ENCODE peak calls at places on chromosomes 4 and X, in eight cellular contexts. V, G, M, F, X, P, C and Q are unnamed samples.

GRCh38 chr4:13865871-13866669 is 238.5 kb upstream of the BOD1L1 start:
- DNase-seq in V (peak), G (no peak), M (no peak), F (peak), X (peak), P (no peak), C (peak), Q (no peak)

GRCh38 chr4:8372506-8373070 is 67.9 kb downstream of the ACOX3 start:
- DNase-seq in V (no peak), G (no peak), M (no peak), F (no peak), X (no peak), P (no peak), C (no peak), Q (peak)

GRCh38 chrX:48911407-48912182 is at the start of gene SLC35A2:
- DNase-seq in V (no peak), G (no peak), M (peak), F (peak), X (peak), P (peak), C (peak), Q (peak)

GRCh38 chr4:169933531-169933930 is 92.7 kb downstream of the MFAP3L start:
- DNase-seq in V (no peak), G (no peak), M (no peak), F (no peak), X (no peak), P (no peak), C (no peak), Q (no peak)

GRCh38 chr4:61202100-61202637 is 2.0 kb downstream of the ADGRL3 start:
- DNase-seq in V (no peak), G (no peak), M (peak), F (no peak), X (no peak), P (no peak), C (peak), Q (no peak)

GRCh38 chr4:140266958-140267568 is 106.4 kb upstream of the SCOC start:
- DNase-seq in V (peak), G (peak), M (no peak), F (peak), X (peak), P (no peak), C (peak), Q (no peak)

GRCh38 chrX:136850441-136851175 is 29.9 kb downstream of the RBMX start:
- DNase-seq in V (no peak), G (no peak), M (no peak), F (peak), X (no peak), P (peak), C (peak), Q (no peak)

GRCh38 chrX:130902783-130903613 is at the start of gene ENOX2:
- DNase-seq in V (peak), G (peak), M (peak), F (peak), X (peak), P (peak), C (peak), Q (peak)

GRCh38 chrX:153766098-153766817 is 2.2 kb downstream of the PLXNB3 start:
- DNase-seq in V (peak), G (peak), M (no peak), F (peak), X (peak), P (no peak), C (peak), Q (peak)

GRCh38 chrX:155637714-155638113 is 25.0 kb upstream of the TMLHE start:
- DNase-seq in V (no peak), G (no peak), M (no peak), F (no peak), X (no peak), P (no peak), C (no peak), Q (no peak)

GRCh38 chr4:22090655-22091350 is 142.2 kb upstream of the KCNIP4 start:
- DNase-seq in V (no peak), G (no peak), M (no peak), F (peak), X (no peak), P (no peak), C (peak), Q (no peak)

GRCh38 chr4:33715996-33716395 is 2528.3 kb downstream of the ARAP2 start:
- DNase-seq in V (peak), G (no peak), M (no peak), F (peak), X (no peak), P (no peak), C (peak), Q (no peak)

GRCh38 chr4:57405359-57405758 is 295.2 kb upstream of the IGFBP7 start:
- DNase-seq in V (no peak), G (no peak), M (no peak), F (no peak), X (no peak), P (no peak), C (no peak), Q (no peak)

GRCh38 chr4:98519268-98519993 is 139.0 kb downstream of the TSPAN5 start:
- DNase-seq in V (no peak), G (peak), M (peak), F (peak), X (peak), P (no peak), C (peak), Q (no peak)

GRCh38 chr4:9880411-9881197 is 99.2 kb downstream of the DRD5 start:
- DNase-seq in V (no peak), G (no peak), M (peak), F (peak), X (no peak), P (no peak), C (peak), Q (no peak)

GRCh38 chr4:129950217-129950616 is 854.3 kb downstream of the C4orf33 start:
- DNase-seq in V (no peak), G (no peak), M (no peak), F (no peak), X (no peak), P (no peak), C (no peak), Q (no peak)

GRCh38 chr4:147334478-147334877 is 146.4 kb upstream of the EDNRA start:
- DNase-seq in V (no peak), G (no peak), M (no peak), F (peak), X (peak), P (no peak), C (peak), Q (no peak)

GRCh38 chr4:66667249-66667648 is 878.1 kb downstream of the CENPC start:
- DNase-seq in V (no peak), G (no peak), M (no peak), F (no peak), X (no peak), P (no peak), C (no peak), Q (no peak)

GRCh38 chr4:133588306-133588705 is 439.2 kb downstream of the PCDH10 start:
- DNase-seq in V (no peak), G (no peak), M (no peak), F (no peak), X (no peak), P (no peak), C (no peak), Q (no peak)

GRCh38 chrX:11137543-11138139 is 26.5 kb downstream of the HCCS start:
- DNase-seq in V (peak), G (peak), M (no peak), F (peak), X (peak), P (peak), C (peak), Q (no peak)

GRCh38 chr4:119040711-119041185 is 94.9 kb upstream of the MYOZ2 start:
- DNase-seq in V (peak), G (peak), M (no peak), F (peak), X (peak), P (no peak), C (peak), Q (no peak)

GRCh38 chr4:75598390-75598789 is 31.9 kb downstream of the CDKL2 start:
- DNase-seq in V (no peak), G (peak), M (no peak), F (peak), X (peak), P (peak), C (peak), Q (no peak)

GRCh38 chr4:76950052-76950845 is 697 bp downstream of the SEPTIN11 start:
- DNase-seq in V (no peak), G (no peak), M (peak), F (peak), X (no peak), P (no peak), C (peak), Q (peak)

GRCh38 chrX:108439961-108440696 is 491 bp downstream of the COL4A5 start:
- DNase-seq in V (no peak), G (no peak), M (peak), F (peak), X (peak), P (no peak), C (peak), Q (no peak)

GRCh38 chrX:125132274-125132673 is 187.4 kb upstream of the TEX13C start:
- DNase-seq in V (no peak), G (no peak), M (no peak), F (peak), X (peak), P (no peak), C (peak), Q (no peak)

GRCh38 chrX:115952417-115953092 is 218.0 kb upstream of the AGTR2 start:
- DNase-seq in V (no peak), G (no peak), M (no peak), F (no peak), X (no peak), P (no peak), C (no peak), Q (no peak)

GRCh38 chr4:67714248-67714583 is 13.3 kb upstream of the UBA6 start:
- DNase-seq in V (no peak), G (no peak), M (no peak), F (no peak), X (no peak), P (no peak), C (no peak), Q (no peak)

GRCh38 chr4:44869222-44869882 is 143.0 kb upstream of the GNPDA2 start:
- DNase-seq in V (no peak), G (no peak), M (no peak), F (peak), X (no peak), P (no peak), C (no peak), Q (no peak)

GRCh38 chrX:56233682-56234081 is 1.5 kb downstream of the KLF8 start:
- DNase-seq in V (no peak), G (no peak), M (peak), F (peak), X (no peak), P (no peak), C (peak), Q (peak)

GRCh38 chrX:2266445-2267349 is 234.1 kb downstream of the DHRSX start:
- DNase-seq in V (no peak), G (no peak), M (no peak), F (no peak), X (no peak), P (no peak), C (no peak), Q (no peak)

GRCh38 chr4:42767669-42768068 is 110.8 kb upstream of the ATP8A1 start:
- DNase-seq in V (no peak), G (no peak), M (no peak), F (no peak), X (no peak), P (no peak), C (no peak), Q (no peak)

GRCh38 chr4:37225778-37226177 is 18.8 kb upstream of the NWD2 start:
- DNase-seq in V (no peak), G (no peak), M (no peak), F (no peak), X (no peak), P (no peak), C (no peak), Q (no peak)

GRCh38 chr4:13173974-13174373 is 310.2 kb downstream of the RAB28 start:
- DNase-seq in V (no peak), G (no peak), M (no peak), F (peak), X (no peak), P (no peak), C (peak), Q (no peak)

GRCh38 chr4:133808151-133808550 is 393.4 kb downstream of the PABPC4L start:
- DNase-seq in V (no peak), G (no peak), M (no peak), F (no peak), X (peak), P (no peak), C (no peak), Q (no peak)

GRCh38 chrX:135516376-135516775 is 4.1 kb upstream of the INTS6L start:
- DNase-seq in V (no peak), G (no peak), M (no peak), F (no peak), X (no peak), P (no peak), C (no peak), Q (no peak)

GRCh38 chr4:43234626-43235025 is 342.1 kb downstream of the GRXCR1 start:
- DNase-seq in V (no peak), G (no peak), M (no peak), F (no peak), X (peak), P (no peak), C (peak), Q (no peak)

GRCh38 chr4:89640620-89641366 is 196.2 kb downstream of the SNCA start:
- DNase-seq in V (peak), G (peak), M (peak), F (peak), X (peak), P (no peak), C (peak), Q (peak)

GRCh38 chr4:89641367-89641687 is 195.6 kb downstream of the SNCA start:
- DNase-seq in V (no peak), G (no peak), M (no peak), F (no peak), X (no peak), P (no peak), C (no peak), Q (no peak)

DNA sequence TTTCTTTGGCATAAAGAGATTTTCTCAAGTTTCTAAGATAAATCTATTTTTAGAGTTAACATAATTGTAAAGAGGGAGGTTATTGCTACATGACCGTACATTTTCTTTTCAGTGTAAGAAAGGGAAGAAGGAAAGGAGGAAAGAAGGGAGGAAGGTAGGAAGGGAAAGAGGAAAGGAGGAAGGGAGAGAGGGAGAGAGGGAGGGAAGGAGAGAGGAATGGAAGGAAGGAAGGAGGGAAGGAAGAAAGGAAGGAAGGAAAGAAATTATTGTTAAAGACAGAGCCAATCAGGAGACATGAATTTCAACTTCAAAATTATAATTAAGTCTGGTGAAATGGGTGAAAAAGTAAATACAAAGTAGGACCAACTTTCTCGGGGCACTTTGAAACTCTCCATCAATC is 197.6 kb downstream of the SNCA start:
- DNase-seq in V (no peak), G (no peak), M (no peak), F (no peak), X (no peak), P (no peak), C (no peak), Q (no peak)
- H3K4me3 ChIP-seq in V (no peak), G (no peak), M (no peak), F (no peak), X (no peak), P (no peak), C (no peak), Q (no peak)

GRCh38 chr4:159791334-159791733 is 688.5 kb downstream of the RAPGEF2 start:
- DNase-seq in V (no peak), G (no peak), M (no peak), F (no peak), X (no peak), P (no peak), C (no peak), Q (no peak)
- TF ChIP-seq CTCF in V (no peak), G (no peak), M (no peak), F (no peak), X (no peak), P (no peak), C (no peak), Q (no peak)

DNA sequence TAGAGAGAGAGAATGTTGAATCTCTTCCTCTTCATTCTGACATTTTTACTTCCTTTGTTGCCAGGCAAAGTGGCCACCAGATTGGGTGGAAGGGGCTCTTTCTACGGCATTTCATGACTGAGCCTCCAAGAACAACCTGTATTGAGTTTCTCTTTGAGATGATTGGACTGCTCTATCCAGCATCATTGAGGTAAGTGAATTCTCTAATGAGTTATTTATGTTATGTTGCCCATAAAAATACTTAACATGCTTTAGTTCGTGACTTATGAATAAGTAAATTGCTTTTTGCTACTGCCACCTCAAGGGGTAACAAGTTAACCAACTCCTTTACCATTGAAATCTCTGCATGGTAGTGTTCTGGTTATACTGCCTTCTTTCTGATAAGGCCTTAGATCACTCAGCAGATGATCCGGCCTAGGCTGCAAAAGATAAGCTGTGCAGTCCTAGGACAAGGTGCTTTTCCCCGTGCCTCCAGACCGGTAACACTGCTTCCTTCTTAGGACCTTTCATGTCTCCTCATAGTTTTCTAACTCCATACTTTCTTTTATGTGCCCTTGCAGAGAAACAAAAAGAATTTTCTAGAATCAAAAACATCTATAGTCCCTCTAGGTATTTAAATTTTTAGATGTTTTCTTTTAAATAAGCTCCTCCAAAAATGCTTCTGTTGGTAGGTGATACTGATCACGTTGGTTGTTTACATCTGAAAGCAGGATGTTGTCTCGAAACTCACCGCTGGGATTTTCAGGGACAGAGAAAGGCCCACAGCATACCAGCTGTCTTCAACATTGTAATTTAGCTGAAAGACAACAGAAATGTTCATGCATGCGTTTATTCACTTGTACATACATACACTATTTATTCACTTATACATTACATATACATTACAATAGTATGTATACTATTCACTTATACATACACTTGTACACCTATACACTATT is 157.1 kb upstream of the RBPJ start:
- DNase-seq in V (no peak), G (no peak), M (no peak), F (no peak), X (no peak), P (no peak), C (no peak), Q (no peak)
- H3K4me3 ChIP-seq in V (no peak), G (no peak), M (no peak), F (no peak), X (no peak), P (no peak), C (no peak), Q (no peak)

DNA sequence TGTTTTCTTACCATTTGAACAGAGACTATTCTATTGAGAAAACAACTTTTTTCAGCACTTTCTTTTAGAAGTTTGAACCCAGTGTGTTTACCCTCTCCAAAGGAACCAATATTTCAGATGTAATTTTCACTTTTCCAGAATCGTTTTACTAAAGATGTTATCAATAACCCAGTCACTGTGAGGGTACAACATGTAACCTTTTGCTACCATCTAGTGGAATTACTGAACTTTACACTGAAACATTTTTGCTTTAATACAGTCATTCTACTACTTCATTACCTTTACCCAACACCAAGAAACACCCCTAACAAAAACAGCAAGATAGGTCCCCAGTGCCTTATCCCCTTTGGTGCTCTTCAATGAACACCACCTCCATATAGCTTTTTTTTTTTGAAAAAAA is 33.1 kb upstream of the PRDX4 start:
- DNase-seq in V (no peak), G (no peak), M (no peak), F (peak), X (no peak), P (no peak), C (peak), Q (no peak)
- TF ChIP-seq CTCF in V (no peak), G (no peak), M (no peak), F (peak), X (peak), P (no peak), C (no peak), Q (no peak)